ENCODE peak calls at places on chromosomes 6 and 20, in ten cellular contexts. One of them, this sample, is unnamed.

GRCh38 chr6:41732601-41733348 is 2.6 kb downstream of the TFEB start:
- DNase-seq in GM23248: peak; percentile 22
- DNase-seq in A549: no peak
- DNase-seq in psoas muscle: no peak
- DNase-seq in endothelial cell of umbilical vein: no peak
- DNase-seq in CD8-positive, alpha-beta T cell: peak; percentile 72
- DNase-seq in CD8-positive, alpha-beta memory T cell: peak; percentile 78
- DNase-seq in gastrocnemius medialis: peak; percentile 87
- DNase-seq in OCI-LY7: peak; percentile 87
- DNase-seq in colonic mucosa: no peak
- DNase-seq in this sample: peak; percentile 79

GRCh38 chr6:82568290-82568993 is 204.8 kb downstream of the TPBG start:
- DNase-seq in OCI-LY7: no peak
- DNase-seq in colonic mucosa: no peak
- DNase-seq in gastrocnemius medialis: no peak
- DNase-seq in A549: no peak
- DNase-seq in psoas muscle: no peak
- DNase-seq in GM23248: no peak
- DNase-seq in CD8-positive, alpha-beta memory T cell: no peak
- DNase-seq in endothelial cell of umbilical vein: no peak
- DNase-seq in CD8-positive, alpha-beta T cell: no peak
- DNase-seq in this sample: no peak

GRCh38 chr6:38080889-38081288 is 261.4 kb downstream of the ZFAND3 start:
- DNase-seq in OCI-LY7: no peak
- DNase-seq in A549: no peak
- DNase-seq in psoas muscle: no peak
- DNase-seq in CD8-positive, alpha-beta T cell: no peak
- DNase-seq in GM23248: peak; percentile 17
- DNase-seq in CD8-positive, alpha-beta memory T cell: no peak
- DNase-seq in colonic mucosa: peak; percentile 26
- DNase-seq in gastrocnemius medialis: no peak
- DNase-seq in endothelial cell of umbilical vein: peak; percentile 43
- DNase-seq in this sample: no peak

GRCh38 chr20:7741866-7742265 is 198.4 kb downstream of the HAO1 start:
- DNase-seq in colonic mucosa: no peak
- DNase-seq in A549: no peak
- DNase-seq in gastrocnemius medialis: no peak
- DNase-seq in CD8-positive, alpha-beta T cell: no peak
- DNase-seq in GM23248: no peak
- DNase-seq in CD8-positive, alpha-beta memory T cell: no peak
- DNase-seq in endothelial cell of umbilical vein: peak; percentile 42
- DNase-seq in psoas muscle: no peak
- DNase-seq in OCI-LY7: no peak
- DNase-seq in this sample: no peak

GRCh38 chr20:47205577-47206123 is 150.8 kb downstream of the ZMYND8 start:
- DNase-seq in gastrocnemius medialis: peak; percentile 84
- DNase-seq in A549: peak; percentile 36
- DNase-seq in GM23248: peak; percentile 84
- DNase-seq in CD8-positive, alpha-beta memory T cell: no peak
- DNase-seq in endothelial cell of umbilical vein: peak; percentile 64
- DNase-seq in colonic mucosa: peak; percentile 27
- DNase-seq in OCI-LY7: peak; percentile 56
- DNase-seq in CD8-positive, alpha-beta T cell: peak; percentile 69
- DNase-seq in psoas muscle: peak; percentile 63
- DNase-seq in this sample: peak; percentile 49

GRCh38 chr20:44017905-44018683 is 103.4 kb downstream of the TOX2 start:
- DNase-seq in colonic mucosa: peak; percentile 96
- DNase-seq in psoas muscle: no peak
- DNase-seq in gastrocnemius medialis: peak; percentile 20
- DNase-seq in OCI-LY7: no peak
- DNase-seq in endothelial cell of umbilical vein: peak; percentile 84
- DNase-seq in A549: peak; percentile 25
- DNase-seq in CD8-positive, alpha-beta T cell: peak; percentile 29
- DNase-seq in CD8-positive, alpha-beta memory T cell: no peak
- DNase-seq in GM23248: peak; percentile 90
- DNase-seq in this sample: no peak

GRCh38 chr6:47083586-47084047 is 41.5 kb upstream of the ADGRF1 start:
- DNase-seq in psoas muscle: peak; percentile 86
- DNase-seq in colonic mucosa: peak; percentile 89
- DNase-seq in endothelial cell of umbilical vein: peak; percentile 83
- DNase-seq in GM23248: peak; percentile 42
- DNase-seq in gastrocnemius medialis: peak; percentile 86
- DNase-seq in OCI-LY7: no peak
- DNase-seq in CD8-positive, alpha-beta T cell: no peak
- DNase-seq in A549: no peak
- DNase-seq in CD8-positive, alpha-beta memory T cell: no peak
- DNase-seq in this sample: no peak

GRCh38 chr6:87661016-87661415 is 41.0 kb downstream of the AKIRIN2 start:
- DNase-seq in A549: no peak
- DNase-seq in gastrocnemius medialis: no peak
- DNase-seq in OCI-LY7: no peak
- DNase-seq in endothelial cell of umbilical vein: no peak
- DNase-seq in psoas muscle: no peak
- DNase-seq in colonic mucosa: no peak
- DNase-seq in GM23248: peak; percentile 58
- DNase-seq in CD8-positive, alpha-beta T cell: no peak
- DNase-seq in CD8-positive, alpha-beta memory T cell: no peak
- DNase-seq in this sample: no peak

GRCh38 chr20:62496525-62497218 is 20.9 kb upstream of the GATA5 start:
- DNase-seq in colonic mucosa: no peak
- DNase-seq in CD8-positive, alpha-beta memory T cell: no peak
- DNase-seq in GM23248: peak; percentile 18
- DNase-seq in psoas muscle: no peak
- DNase-seq in endothelial cell of umbilical vein: no peak
- DNase-seq in A549: no peak
- DNase-seq in OCI-LY7: peak; percentile 72
- DNase-seq in CD8-positive, alpha-beta T cell: no peak
- DNase-seq in gastrocnemius medialis: no peak
- DNase-seq in this sample: no peak

GRCh38 chr6:84633771-84634170 is 130.6 kb downstream of the TBX18 start:
- DNase-seq in OCI-LY7: no peak
- DNase-seq in GM23248: peak; percentile 67
- DNase-seq in colonic mucosa: no peak
- DNase-seq in CD8-positive, alpha-beta T cell: no peak
- DNase-seq in endothelial cell of umbilical vein: no peak
- DNase-seq in gastrocnemius medialis: no peak
- DNase-seq in psoas muscle: no peak
- DNase-seq in CD8-positive, alpha-beta memory T cell: no peak
- DNase-seq in A549: no peak
- DNase-seq in this sample: no peak

GRCh38 chr6:162852192-162852591 is 124.4 kb downstream of the PACRG start:
- DNase-seq in gastrocnemius medialis: no peak
- DNase-seq in A549: no peak
- DNase-seq in psoas muscle: no peak
- DNase-seq in CD8-positive, alpha-beta memory T cell: no peak
- DNase-seq in endothelial cell of umbilical vein: no peak
- DNase-seq in colonic mucosa: no peak
- DNase-seq in GM23248: no peak
- DNase-seq in CD8-positive, alpha-beta T cell: no peak
- DNase-seq in OCI-LY7: no peak
- DNase-seq in this sample: no peak

GRCh38 chr20:31945790-31946189 is 6.1 kb downstream of the PDRG1 start:
- DNase-seq in gastrocnemius medialis: peak; percentile 53
- DNase-seq in CD8-positive, alpha-beta T cell: no peak
- DNase-seq in endothelial cell of umbilical vein: no peak
- DNase-seq in OCI-LY7: no peak
- DNase-seq in GM23248: peak; percentile 36
- DNase-seq in psoas muscle: peak; percentile 28
- DNase-seq in A549: no peak
- DNase-seq in colonic mucosa: no peak
- DNase-seq in CD8-positive, alpha-beta memory T cell: no peak
- DNase-seq in this sample: no peak
- H3K4me3 ChIP-seq in gastrocnemius medialis: no peak overlapping the region
- H3K4me3 ChIP-seq in CD8-positive, alpha-beta T cell: no peak overlapping the region
- H3K4me3 ChIP-seq in endothelial cell of umbilical vein: no peak overlapping the region
- H3K4me3 ChIP-seq in OCI-LY7: no peak overlapping the region
- H3K4me3 ChIP-seq in GM23248: no peak overlapping the region
- H3K4me3 ChIP-seq in psoas muscle: no peak overlapping the region
- H3K4me3 ChIP-seq in A549: no peak overlapping the region
- H3K4me3 ChIP-seq in colonic mucosa: no peak overlapping the region
- H3K4me3 ChIP-seq in CD8-positive, alpha-beta memory T cell: no peak overlapping the region
- H3K4me3 ChIP-seq in this sample: no peak overlapping the region

GRCh38 chr6:158812611-158813010 is 6.6 kb downstream of the EZR start:
- DNase-seq in colonic mucosa: no peak
- DNase-seq in GM23248: no peak
- DNase-seq in A549: no peak
- DNase-seq in psoas muscle: no peak
- DNase-seq in CD8-positive, alpha-beta T cell: no peak
- DNase-seq in endothelial cell of umbilical vein: no peak
- DNase-seq in CD8-positive, alpha-beta memory T cell: no peak
- DNase-seq in OCI-LY7: no peak
- DNase-seq in gastrocnemius medialis: no peak
- DNase-seq in this sample: no peak

GRCh38 chr6:158815915-158816314 is 3.3 kb downstream of the EZR start:
- DNase-seq in endothelial cell of umbilical vein: no peak
- DNase-seq in gastrocnemius medialis: no peak
- DNase-seq in colonic mucosa: no peak
- DNase-seq in psoas muscle: no peak
- DNase-seq in CD8-positive, alpha-beta memory T cell: no peak
- DNase-seq in CD8-positive, alpha-beta T cell: no peak
- DNase-seq in OCI-LY7: no peak
- DNase-seq in GM23248: no peak
- DNase-seq in A549: no peak
- DNase-seq in this sample: no peak

GRCh38 chr6:158810149-158811095 is 8.7 kb downstream of the EZR start:
- DNase-seq in CD8-positive, alpha-beta T cell: no peak
- DNase-seq in A549: no peak
- DNase-seq in GM23248: no peak
- DNase-seq in CD8-positive, alpha-beta memory T cell: no peak
- DNase-seq in colonic mucosa: no peak
- DNase-seq in endothelial cell of umbilical vein: no peak
- DNase-seq in gastrocnemius medialis: no peak
- DNase-seq in OCI-LY7: no peak
- DNase-seq in psoas muscle: no peak
- DNase-seq in this sample: no peak

GRCh38 chr6:158815379-158815724 is 3.8 kb downstream of the EZR start:
- DNase-seq in OCI-LY7: no peak
- DNase-seq in endothelial cell of umbilical vein: no peak
- DNase-seq in psoas muscle: no peak
- DNase-seq in A549: no peak
- DNase-seq in CD8-positive, alpha-beta memory T cell: no peak
- DNase-seq in GM23248: no peak
- DNase-seq in CD8-positive, alpha-beta T cell: no peak
- DNase-seq in gastrocnemius medialis: no peak
- DNase-seq in colonic mucosa: no peak
- DNase-seq in this sample: no peak

GRCh38 chr6:158813032-158813431 is 6.1 kb downstream of the EZR start:
- DNase-seq in A549: no peak
- DNase-seq in GM23248: no peak
- DNase-seq in colonic mucosa: no peak
- DNase-seq in gastrocnemius medialis: no peak
- DNase-seq in endothelial cell of umbilical vein: no peak
- DNase-seq in OCI-LY7: no peak
- DNase-seq in CD8-positive, alpha-beta memory T cell: no peak
- DNase-seq in psoas muscle: no peak
- DNase-seq in CD8-positive, alpha-beta T cell: no peak
- DNase-seq in this sample: no peak
- H3K27ac ChIP-seq in A549: peak overlapping the region; percentile 40
- H3K27ac ChIP-seq in GM23248: no peak overlapping the region
- H3K27ac ChIP-seq in colonic mucosa: no peak overlapping the region
- H3K27ac ChIP-seq in gastrocnemius medialis: peak overlapping the region; percentile 30
- H3K27ac ChIP-seq in endothelial cell of umbilical vein: no peak overlapping the region
- H3K27ac ChIP-seq in OCI-LY7: peak overlapping the region; percentile 100
- H3K27ac ChIP-seq in CD8-positive, alpha-beta memory T cell: no peak overlapping the region
- H3K27ac ChIP-seq in psoas muscle: no peak overlapping the region
- H3K27ac ChIP-seq in CD8-positive, alpha-beta T cell: no peak overlapping the region
- H3K27ac ChIP-seq in this sample: peak overlapping the region; percentile 97

GRCh38 chr20:21510414-21510971 is 3.4 kb downstream of the NKX2-2 start:
- DNase-seq in A549: no peak
- DNase-seq in CD8-positive, alpha-beta T cell: no peak
- DNase-seq in CD8-positive, alpha-beta memory T cell: no peak
- DNase-seq in psoas muscle: no peak
- DNase-seq in colonic mucosa: no peak
- DNase-seq in endothelial cell of umbilical vein: no peak
- DNase-seq in gastrocnemius medialis: no peak
- DNase-seq in GM23248: peak; percentile 47
- DNase-seq in OCI-LY7: no peak
- DNase-seq in this sample: no peak

GRCh38 chr20:21511850-21512633 is 1.8 kb downstream of the NKX2-2 start:
- DNase-seq in A549: no peak
- DNase-seq in CD8-positive, alpha-beta T cell: no peak
- DNase-seq in CD8-positive, alpha-beta memory T cell: no peak
- DNase-seq in endothelial cell of umbilical vein: no peak
- DNase-seq in colonic mucosa: no peak
- DNase-seq in psoas muscle: no peak
- DNase-seq in GM23248: no peak
- DNase-seq in OCI-LY7: no peak
- DNase-seq in gastrocnemius medialis: no peak
- DNase-seq in this sample: no peak

GRCh38 chr20:21510995-21511394 is 2.9 kb downstream of the NKX2-2 start:
- DNase-seq in OCI-LY7: no peak
- DNase-seq in A549: no peak
- DNase-seq in CD8-positive, alpha-beta memory T cell: no peak
- DNase-seq in colonic mucosa: no peak
- DNase-seq in gastrocnemius medialis: no peak
- DNase-seq in CD8-positive, alpha-beta T cell: no peak
- DNase-seq in psoas muscle: no peak
- DNase-seq in GM23248: no peak
- DNase-seq in endothelial cell of umbilical vein: no peak
- DNase-seq in this sample: no peak

GRCh38 chr20:21512634-21513180 is 1.2 kb downstream of the NKX2-2 start:
- DNase-seq in A549: no peak
- DNase-seq in endothelial cell of umbilical vein: no peak
- DNase-seq in CD8-positive, alpha-beta memory T cell: no peak
- DNase-seq in gastrocnemius medialis: no peak
- DNase-seq in OCI-LY7: no peak
- DNase-seq in psoas muscle: no peak
- DNase-seq in CD8-positive, alpha-beta T cell: no peak
- DNase-seq in colonic mucosa: no peak
- DNase-seq in GM23248: no peak
- DNase-seq in this sample: no peak

DNA sequence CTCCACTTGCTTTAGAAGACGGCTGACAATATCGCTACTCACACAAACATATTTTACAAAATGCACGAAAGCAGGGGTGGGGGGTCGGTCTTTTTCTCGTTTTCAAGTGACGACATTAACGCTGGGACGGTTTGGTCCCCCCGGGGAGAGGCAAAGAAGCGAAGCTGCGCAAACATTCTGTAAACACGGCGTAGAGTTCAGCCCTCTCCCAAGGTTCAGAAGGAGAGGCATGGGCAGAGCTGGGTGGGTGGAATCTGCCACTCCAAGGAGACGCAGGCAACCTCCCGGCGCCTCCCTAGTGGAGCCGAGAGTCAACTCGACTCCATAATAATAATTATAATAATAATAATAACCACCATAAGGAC is 2.4 kb downstream of the NKX2-2 start:
- DNase-seq in gastrocnemius medialis: no peak
- DNase-seq in A549: no peak
- DNase-seq in GM23248: no peak
- DNase-seq in endothelial cell of umbilical vein: no peak
- DNase-seq in OCI-LY7: no peak
- DNase-seq in CD8-positive, alpha-beta T cell: no peak
- DNase-seq in psoas muscle: no peak
- DNase-seq in colonic mucosa: no peak
- DNase-seq in CD8-positive, alpha-beta memory T cell: no peak
- DNase-seq in this sample: no peak
- H3K4me3 ChIP-seq in gastrocnemius medialis: no peak overlapping the region
- H3K4me3 ChIP-seq in A549: no peak overlapping the region
- H3K4me3 ChIP-seq in GM23248: no peak overlapping the region
- H3K4me3 ChIP-seq in endothelial cell of umbilical vein: no peak overlapping the region
- H3K4me3 ChIP-seq in OCI-LY7: no peak overlapping the region
- H3K4me3 ChIP-seq in CD8-positive, alpha-beta T cell: no peak overlapping the region
- H3K4me3 ChIP-seq in psoas muscle: no peak overlapping the region
- H3K4me3 ChIP-seq in colonic mucosa: no peak overlapping the region
- H3K4me3 ChIP-seq in CD8-positive, alpha-beta memory T cell: no peak overlapping the region
- H3K4me3 ChIP-seq in this sample: no peak overlapping the region

GRCh38 chr6:12484519-12484918 is 194.4 kb downstream of the EDN1 start:
- DNase-seq in CD8-positive, alpha-beta T cell: no peak
- DNase-seq in A549: no peak
- DNase-seq in psoas muscle: no peak
- DNase-seq in OCI-LY7: no peak
- DNase-seq in endothelial cell of umbilical vein: no peak
- DNase-seq in gastrocnemius medialis: no peak
- DNase-seq in CD8-positive, alpha-beta memory T cell: no peak
- DNase-seq in colonic mucosa: no peak
- DNase-seq in GM23248: no peak
- DNase-seq in this sample: no peak
- H3K27ac ChIP-seq in CD8-positive, alpha-beta T cell: no peak overlapping the region
- H3K27ac ChIP-seq in A549: peak overlapping the region; percentile 92
- H3K27ac ChIP-seq in psoas muscle: no peak overlapping the region
- H3K27ac ChIP-seq in OCI-LY7: no peak overlapping the region
- H3K27ac ChIP-seq in endothelial cell of umbilical vein: peak overlapping the region; percentile 74
- H3K27ac ChIP-seq in gastrocnemius medialis: no peak overlapping the region
- H3K27ac ChIP-seq in CD8-positive, alpha-beta memory T cell: no peak overlapping the region
- H3K27ac ChIP-seq in colonic mucosa: no peak overlapping the region
- H3K27ac ChIP-seq in GM23248: peak overlapping the region; percentile 11
- H3K27ac ChIP-seq in this sample: no peak overlapping the region

This sample was measured in CD4-positive, CD25-positive, alpha-beta regulatory T cell.